ENCODE peak calls at places on chromosomes 12 and 14, in eight cellular contexts. I is IMR-90, W is endodermal cell, J is right cardiac atrium, S is fibroblast of lung, G is HepG2, H is Peyer's patch, Q is prostate gland. F is an unnamed sample.
A peak's percentile ranks its signal among the peaks of the same experiment; 100 is the strongest.

GRCh38 chr14:60151715-60152114 is 13.5 kb downstream of the DHRS7 start:
- DNase-seq in I (peak; percentile 92), W (no peak), J (peak; percentile 78), S (peak; percentile 77), G (no peak), H (peak; percentile 65), Q (peak; percentile 90), F (peak; percentile 70)

GRCh38 chr14:69287096-69287991 is 27.4 kb downstream of the GALNT16 start:
- DNase-seq in I (no peak), W (peak; percentile 71), J (no peak), S (peak; percentile 29), G (peak; percentile 46), H (no peak), Q (no peak), F (no peak)

GRCh38 chr14:65321370-65321875 is 91.1 kb upstream of the FUT8 start:
- DNase-seq in I (no peak), W (no peak), J (no peak), S (no peak), G (no peak), H (no peak), Q (no peak), F (no peak)

GRCh38 chr12:113555226-113555625 is 83.6 kb upstream of the LHX5 start:
- DNase-seq in I (peak; percentile 8), W (no peak), J (no peak), S (no peak), G (no peak), H (no peak), Q (no peak), F (no peak)

GRCh38 chr14:71541973-71542730 is 390.1 kb upstream of the RGS6 start:
- DNase-seq in I (no peak), W (no peak), J (no peak), S (no peak), G (no peak), H (no peak), Q (no peak), F (no peak)

GRCh38 chr14:53596845-53597525 is 359.6 kb downstream of the BMP4 start:
- DNase-seq in I (peak; percentile 43), W (no peak), J (no peak), S (no peak), G (no peak), H (no peak), Q (no peak), F (no peak)

GRCh38 chr12:47995976-47996375 is 8.3 kb downstream of the COL2A1 start:
- DNase-seq in I (peak; percentile 76), W (no peak), J (no peak), S (peak; percentile 81), G (no peak), H (no peak), Q (peak; percentile 56), F (no peak)

GRCh38 chr14:103594265-103594664 is 31.5 kb downstream of the COA8 start:
- DNase-seq in I (peak; percentile 74), W (no peak), J (no peak), S (peak; percentile 88), G (peak; percentile 70), H (no peak), Q (peak; percentile 67), F (no peak)

GRCh38 chr12:2142068-2142467 is 89.3 kb downstream of the CACNA1C start:
- DNase-seq in I (no peak), W (no peak), J (no peak), S (no peak), G (no peak), H (no peak), Q (no peak), F (no peak)

GRCh38 chr12:93002278-93003054 is 73.4 kb upstream of the EEA1 start:
- DNase-seq in I (peak; percentile 92), W (no peak), J (no peak), S (peak; percentile 98), G (no peak), H (no peak), Q (no peak), F (no peak)

GRCh38 chr12:132310181-132311040 is 19.0 kb downstream of the GALNT9 start:
- DNase-seq in I (no peak), W (no peak), J (peak; percentile 35), S (peak; percentile 54), G (no peak), H (no peak), Q (no peak), F (no peak)

GRCh38 chr14:102050625-102051024 is 36.2 kb downstream of the HSP90AA1 start:
- DNase-seq in I (peak; percentile 82), W (no peak), J (no peak), S (peak; percentile 89), G (no peak), H (no peak), Q (peak; percentile 36), F (no peak)

GRCh38 chr12:113894717-113895116 is 71.4 kb downstream of the RBM19 start:
- DNase-seq in I (no peak), W (no peak), J (no peak), S (no peak), G (no peak), H (no peak), Q (no peak), F (no peak)

GRCh38 chr12:53809005-53809404 is 57.2 kb upstream of the CISTR start:
- DNase-seq in I (no peak), W (no peak), J (no peak), S (no peak), G (no peak), H (no peak), Q (no peak), F (no peak)

GRCh38 chr12:53808023-53808705 is 56.4 kb upstream of the CISTR start:
- DNase-seq in I (no peak), W (no peak), J (no peak), S (no peak), G (peak; percentile 29), H (no peak), Q (no peak), F (no peak)

GRCh38 chr12:53807322-53807721 is 55.5 kb upstream of the CISTR start:
- DNase-seq in I (no peak), W (no peak), J (no peak), S (no peak), G (no peak), H (no peak), Q (no peak), F (no peak)

GRCh38 chr12:53810950-53811349 is 59.2 kb upstream of the CISTR start:
- DNase-seq in I (no peak), W (no peak), J (no peak), S (no peak), G (no peak), H (no peak), Q (no peak), F (no peak)

DNA sequence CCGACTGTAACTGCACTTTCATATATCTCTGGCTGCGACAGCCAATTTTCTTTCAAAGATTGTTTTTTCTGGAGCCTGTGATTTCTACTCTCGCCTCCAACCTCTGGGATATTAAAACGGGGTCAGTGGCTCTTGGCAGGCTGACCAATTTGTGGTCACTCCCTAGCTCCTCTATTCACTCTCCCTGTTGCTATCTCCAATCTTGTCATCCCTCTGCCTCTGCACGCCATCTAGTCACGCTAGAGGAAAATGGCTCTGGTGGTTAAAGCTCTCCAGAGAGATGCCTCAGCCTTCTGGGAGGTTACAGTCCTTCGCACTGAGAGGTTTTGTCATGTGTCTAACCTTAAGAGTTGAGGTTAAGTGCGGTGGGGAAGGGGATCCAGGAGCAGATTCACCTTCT is 59.8 kb upstream of the CISTR start:
- DNase-seq in I (no peak), W (no peak), J (no peak), S (no peak), G (no peak), H (no peak), Q (no peak), F (no peak)
- H3K27me3 ChIP-seq in I (peaks cover 60% of the 10 kb centered on the region), W (peaks cover 76% of the 10 kb centered on the region), J (no peaks in the 10 kb centered on the region), S (peaks cover 26% of the 10 kb centered on the region), G (no peaks in the 10 kb centered on the region), H (no peaks in the 10 kb centered on the region), Q (no peaks in the 10 kb centered on the region), F (peaks cover 35% of the 10 kb centered on the region)

GRCh38 chr12:34301251-34302130 is 279.2 kb downstream of the ALG10 start:
- DNase-seq in I (no peak), W (no peak), J (peak; percentile 14), S (no peak), G (no peak), H (no peak), Q (no peak), F (no peak)

GRCh38 chr12:34298971-34299801 is 276.9 kb downstream of the ALG10 start:
- DNase-seq in I (no peak), W (no peak), J (peak; percentile 9), S (no peak), G (no peak), H (no peak), Q (no peak), F (no peak)

GRCh38 chr12:34300376-34301250 is 278.3 kb downstream of the ALG10 start:
- DNase-seq in I (no peak), W (no peak), J (peak; percentile 36), S (no peak), G (no peak), H (no peak), Q (no peak), F (no peak)

GRCh38 chr12:34298176-34298970 is 276.1 kb downstream of the ALG10 start:
- DNase-seq in I (no peak), W (no peak), J (peak; percentile 25), S (no peak), G (no peak), H (peak; percentile 12), Q (no peak), F (no peak)

DNA sequence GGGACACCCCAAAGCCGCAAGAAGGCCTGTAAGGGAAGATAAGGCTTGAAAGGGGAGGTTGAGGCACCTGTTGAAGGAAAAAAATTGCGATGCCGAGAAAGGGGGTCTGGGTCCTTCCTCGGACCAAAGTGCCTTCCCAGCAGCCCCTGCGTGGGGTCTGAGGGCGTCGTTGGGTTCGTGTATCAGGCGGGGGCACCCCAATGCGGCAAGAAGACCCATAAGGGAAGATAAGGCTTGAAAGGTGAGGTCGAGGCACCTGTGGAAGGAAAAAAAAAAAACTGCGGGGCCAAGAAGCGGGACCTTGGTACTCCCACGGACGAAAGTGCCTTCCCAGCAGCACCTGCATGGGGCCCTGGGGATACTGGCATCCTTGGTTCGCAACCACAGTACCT is 277.5 kb downstream of the ALG10 start:
- DNase-seq in I (no peak), W (no peak), J (peak; percentile 16), S (no peak), G (no peak), H (no peak), Q (no peak), F (no peak)
- H3K9me3 ChIP-seq in I (peaks cover 79% of the 10 kb centered on the region), W (peaks cover 73% of the 10 kb centered on the region), J (no peaks in the 10 kb centered on the region), S (no peaks in the 10 kb centered on the region), G (no peaks in the 10 kb centered on the region), H (peaks cover 2% of the 10 kb centered on the region), Q (no peaks in the 10 kb centered on the region), F (peaks cover 41% of the 10 kb centered on the region)

GRCh38 chr12:125124320-125124966 is 59.2 kb downstream of the AACS start:
- DNase-seq in I (no peak), W (no peak), J (no peak), S (no peak), G (no peak), H (no peak), Q (no peak), F (no peak)
- H3K27ac ChIP-seq in I (no peak overlapping the region), W (no peak overlapping the region), J (no peak overlapping the region), S (no peak overlapping the region), G (no peak overlapping the region), H (no peak overlapping the region), Q (no peak overlapping the region), F (no peak overlapping the region)

DNA sequence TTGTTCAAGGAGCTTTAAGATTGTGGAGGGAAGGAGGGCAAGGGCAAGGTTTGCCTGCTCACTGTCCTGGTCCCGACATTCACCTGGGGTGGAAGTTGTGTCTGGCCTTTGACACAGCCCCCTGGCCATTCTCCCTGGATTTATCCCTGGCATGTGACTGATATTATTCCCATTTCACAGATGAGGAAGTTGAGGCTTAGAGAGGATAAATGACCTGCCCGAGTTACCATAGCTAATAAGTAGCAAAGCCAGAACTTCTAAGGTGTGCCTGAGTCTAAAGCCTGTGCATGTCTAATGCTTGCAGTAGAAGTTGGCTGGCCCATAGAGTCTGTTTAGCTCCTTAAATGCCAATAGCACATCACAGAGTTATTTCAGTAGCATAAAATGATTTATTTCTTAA is 720 bp upstream of the FGF6 start:
- DNase-seq in I (no peak), W (peak; percentile 28), J (no peak), S (no peak), G (no peak), H (no peak), Q (no peak), F (no peak)
- H3K27me3 ChIP-seq in I (peaks cover 22% of the 10 kb centered on the region), W (peaks cover 35% of the 10 kb centered on the region), J (no peaks in the 10 kb centered on the region), S (peaks cover 4% of the 10 kb centered on the region), G (peaks cover 5% of the 10 kb centered on the region), H (no peaks in the 10 kb centered on the region), Q (peaks cover 3% of the 10 kb centered on the region), F (no peaks in the 10 kb centered on the region)